ENCODE peak calls at places on chromosome 16, in seven cellular contexts. L, T, K, Z, S, X and R are unnamed samples.

GRCh38 chr16:3825103-3825502 is 55.4 kb downstream of the CREBBP start:
- DNase-seq in K (no peak), S (no peak), L (no peak), T (no peak), Z (no peak), X (no peak), R (no peak)

GRCh38 chr16:27748868-27749546 is 199.1 kb downstream of the KATNIP start:
- DNase-seq in K (peak), Z (peak), L (no peak), T (peak), S (no peak), X (peak), R (no peak)

GRCh38 chr16:86787538-86787937 is 209.2 kb downstream of the FOXL1 start:
- DNase-seq in K (no peak), L (no peak), X (no peak), Z (no peak), S (no peak), T (no peak), R (no peak)

GRCh38 chr16:75908718-75909117 is 182.4 kb upstream of the CPHXL start:
- DNase-seq in S (no peak), X (no peak), Z (no peak), K (peak), T (peak), L (no peak), R (no peak)

GRCh38 chr16:50371936-50372595 is 3.3 kb upstream of the BRD7 start:
- DNase-seq in L (no peak), S (no peak), T (peak), X (peak), Z (peak), K (peak), R (no peak)

GRCh38 chr16:13997933-13998332 is 73.2 kb upstream of the MRTFB start:
- DNase-seq in X (no peak), T (no peak), L (no peak), S (no peak), K (no peak), Z (no peak), R (no peak)

GRCh38 chr16:52229471-52229870 is 317.5 kb downstream of the TOX3 start:
- DNase-seq in T (no peak), Z (no peak), S (no peak), X (no peak), K (no peak), L (no peak), R (no peak)

GRCh38 chr16:71895679-71896385 is 501 bp downstream of the IST1 start:
- DNase-seq in X (peak), L (peak), T (no peak), K (peak), Z (peak), S (no peak), R (peak)

GRCh38 chr16:14475370-14476139 is 154.5 kb downstream of the PARN start:
- DNase-seq in Z (no peak), T (no peak), L (no peak), S (no peak), K (no peak), X (no peak), R (no peak)

GRCh38 chr16:71473891-71474290 is 11.8 kb upstream of the ZNF23 start:
- DNase-seq in Z (no peak), S (no peak), X (no peak), L (no peak), K (no peak), T (no peak), R (no peak)

GRCh38 chr16:7086842-7087616 is 245.6 kb upstream of the RBFOX1 start:
- DNase-seq in L (peak), Z (peak), T (peak), S (no peak), X (peak), K (peak), R (peak)

GRCh38 chr16:59971264-59971663 is 1237.1 kb upstream of the GOT2 start:
- DNase-seq in X (no peak), S (no peak), Z (no peak), L (no peak), K (no peak), T (no peak), R (no peak)

DNA sequence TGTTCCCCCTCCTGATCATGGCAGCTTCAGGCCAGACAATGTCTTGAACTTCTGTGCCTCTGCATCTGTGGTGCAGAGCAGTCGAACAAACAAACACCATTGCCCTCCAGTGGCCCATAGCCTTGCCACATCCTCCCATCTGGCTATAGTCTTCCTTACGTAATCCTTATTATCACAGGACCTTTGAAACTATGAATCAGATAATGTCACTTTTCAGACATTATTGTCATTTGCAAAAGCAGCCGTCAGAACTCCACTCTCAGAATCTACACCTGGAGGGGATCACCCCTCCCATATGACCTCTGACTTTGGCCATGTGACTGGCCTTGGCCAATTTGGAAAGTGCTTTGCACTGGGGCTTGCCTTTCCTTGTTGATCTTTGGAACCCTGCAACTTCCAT is 387.3 kb downstream of the MAF start:
- DNase-seq in X (no peak), Z (no peak), T (no peak), K (no peak), S (no peak), L (no peak), R (no peak)
- TF ChIP-seq CTCF in X (no peak), Z (no peak), T (no peak), K (peak), S (peak), L (no peak), R (peak)

DNA sequence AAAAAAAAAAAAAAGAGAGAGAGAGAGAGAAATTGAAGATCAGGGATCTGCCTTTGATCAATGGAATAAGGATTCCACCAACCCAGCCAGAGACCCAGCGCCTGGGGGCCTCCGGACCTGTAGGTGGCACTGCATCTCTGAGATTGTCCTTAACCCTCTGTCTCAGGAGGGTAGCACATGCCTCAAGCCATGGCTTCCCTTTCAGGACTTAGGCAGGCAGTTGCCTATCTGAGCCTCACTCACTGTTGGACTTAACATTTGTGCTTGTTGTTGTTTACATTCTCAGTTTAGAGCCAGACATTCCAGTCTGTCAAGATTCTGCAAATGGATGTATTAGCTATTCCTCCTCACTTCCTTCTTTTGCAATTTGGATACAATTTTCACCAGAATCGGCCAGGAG is 5.1 kb upstream of the SCNN1B start:
- DNase-seq in Z (peak), L (no peak), S (no peak), T (peak), X (no peak), K (peak), R (no peak)
- TF ChIP-seq CTCF in Z (no peak), L (peak), S (no peak), T (peak), X (no peak), K (peak), R (peak)

GRCh38 chr16:84746875-84747274 is 47.1 kb downstream of the USP10 start:
- DNase-seq in S (no peak), K (peak), L (no peak), Z (no peak), T (no peak), X (no peak), R (no peak)
- TF ChIP-seq CTCF in S (no peak), K (peak), L (peak), Z (no peak), T (peak), X (peak), R (peak)

GRCh38 chr16:17260271-17260849 is 210.4 kb downstream of the XYLT1 start:
- DNase-seq in T (no peak), K (no peak), Z (no peak), L (no peak), S (no peak), X (no peak), R (no peak)

GRCh38 chr16:17259751-17260270 is 210.9 kb downstream of the XYLT1 start:
- DNase-seq in X (no peak), T (no peak), K (no peak), L (no peak), S (no peak), Z (no peak), R (no peak)

GRCh38 chr16:17258848-17259713 is 211.7 kb downstream of the XYLT1 start:
- DNase-seq in K (peak), S (no peak), T (no peak), L (no peak), X (no peak), Z (peak), R (no peak)

GRCh38 chr16:17258077-17258599 is 212.6 kb downstream of the XYLT1 start:
- DNase-seq in Z (no peak), T (no peak), K (no peak), L (no peak), X (no peak), S (no peak), R (no peak)

DNA sequence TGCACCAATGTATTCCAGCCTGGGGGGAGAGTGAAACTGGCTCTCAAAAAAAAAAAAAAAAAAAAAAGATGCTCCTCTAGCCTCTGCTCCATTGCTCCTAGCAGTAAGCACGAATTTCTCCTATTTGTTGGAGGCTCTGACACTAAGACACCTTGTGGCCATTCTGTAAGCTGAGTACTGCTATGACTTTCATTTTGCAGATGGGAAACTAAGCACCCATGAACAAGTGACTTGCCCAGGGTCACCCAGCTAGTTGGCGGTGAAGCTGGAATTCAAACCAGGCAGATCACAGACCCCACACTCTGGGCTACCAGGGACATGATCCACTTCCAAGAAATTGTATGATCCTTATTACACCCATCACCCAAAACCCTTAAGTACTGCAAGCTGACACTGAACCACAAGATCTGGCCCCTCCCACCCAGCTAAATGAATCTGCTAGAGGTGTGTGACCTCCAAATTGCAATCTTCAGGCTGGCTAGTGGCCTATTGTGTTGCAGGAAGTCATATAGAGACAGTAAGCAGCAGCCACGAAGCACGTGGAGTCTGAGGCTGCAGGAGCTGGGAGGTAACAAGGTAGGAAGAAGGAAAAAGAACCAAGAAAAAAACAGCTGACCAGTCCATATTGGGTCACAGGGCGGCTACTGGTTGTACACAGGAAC is 209.4 kb downstream of the XYLT1 start:
- DNase-seq in K (no peak), Z (no peak), T (no peak), X (no peak), S (no peak), L (no peak), R (no peak)
- TF ChIP-seq CTCF in K (no peak), Z (no peak), T (no peak), X (no peak), S (no peak), L (no peak), R (no peak)

GRCh38 chr16:88309905-88310259 is 72.9 kb upstream of the ZNF469 start:
- DNase-seq in X (no peak), K (no peak), L (no peak), Z (peak), S (no peak), T (peak), R (no peak)
- TF ChIP-seq CTCF in X (peak), K (peak), L (no peak), Z (no peak), S (no peak), T (peak), R (no peak)

DNA sequence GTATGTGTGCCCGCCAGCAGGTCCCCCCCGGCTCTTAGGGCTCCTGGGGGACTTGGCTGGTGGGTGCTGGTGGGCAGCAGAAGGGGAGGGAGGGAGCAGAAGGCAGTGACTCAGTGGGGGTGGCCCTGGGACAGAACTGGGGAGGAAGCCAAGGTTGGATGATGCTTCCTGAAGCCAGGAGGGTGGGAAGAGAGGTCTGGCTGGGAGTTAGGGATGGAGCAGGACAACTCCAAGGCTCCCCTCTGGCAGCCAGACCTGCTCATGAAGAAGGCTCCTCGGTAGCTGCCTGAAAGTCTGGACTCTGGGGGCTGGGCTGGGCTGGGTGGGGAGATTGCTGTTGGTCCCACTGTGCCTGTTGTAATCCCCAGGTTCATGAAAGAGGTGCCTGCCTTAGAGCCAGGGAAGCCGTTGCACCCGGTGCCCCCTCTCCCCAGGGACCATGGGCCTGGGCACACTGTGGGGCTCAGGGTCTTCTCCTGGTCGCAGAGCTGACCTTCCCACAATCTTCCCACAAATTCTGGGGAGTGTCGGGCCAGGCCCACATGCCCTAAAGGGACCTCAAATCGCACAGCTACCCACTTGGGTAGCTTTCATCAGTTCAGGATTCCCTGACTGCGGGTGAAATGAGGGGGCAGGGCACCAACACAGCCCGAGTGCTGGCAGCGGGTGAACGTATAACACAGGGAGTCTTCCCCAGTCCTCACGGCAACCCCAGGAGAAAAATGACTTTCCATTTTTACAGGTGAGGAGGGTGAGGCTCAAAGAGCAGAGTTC is 1.1 kb upstream of the PLEKHG4 start:
- DNase-seq in L (no peak), T (no peak), X (no peak), Z (no peak), S (no peak), K (peak), R (no peak)
- TF ChIP-seq CTCF in L (no peak), T (no peak), X (no peak), Z (no peak), S (no peak), K (no peak), R (no peak)

DNA sequence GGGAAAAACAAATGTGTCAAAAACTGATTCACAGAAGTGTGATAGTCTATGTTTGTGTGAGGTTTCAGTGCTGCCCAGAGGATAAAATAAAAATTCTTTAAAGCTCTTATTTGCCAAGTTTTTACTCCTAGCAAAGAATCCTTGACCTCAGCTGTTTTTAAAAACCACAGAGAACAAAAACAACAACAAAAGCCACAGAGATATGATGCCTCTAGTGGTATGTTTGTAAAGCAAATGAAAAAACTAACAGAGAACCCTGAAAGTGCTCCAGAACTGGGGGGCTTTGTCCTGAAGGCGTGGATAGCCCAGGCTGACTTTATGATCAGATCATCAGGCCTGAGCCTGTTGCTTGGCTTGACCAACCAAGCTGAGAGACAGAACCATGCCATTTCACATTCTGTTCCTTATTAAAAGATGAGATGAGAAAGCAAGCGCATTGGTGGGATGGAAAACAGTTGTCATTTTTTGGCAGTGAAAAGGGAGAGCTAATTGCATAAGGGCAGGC is 411.1 kb downstream of the CPPED1 start:
- DNase-seq in Z (no peak), K (no peak), X (no peak), T (no peak), S (no peak), L (no peak), R (no peak)
- TF ChIP-seq CTCF in Z (no peak), K (no peak), X (no peak), T (no peak), S (no peak), L (no peak), R (no peak)

DNA sequence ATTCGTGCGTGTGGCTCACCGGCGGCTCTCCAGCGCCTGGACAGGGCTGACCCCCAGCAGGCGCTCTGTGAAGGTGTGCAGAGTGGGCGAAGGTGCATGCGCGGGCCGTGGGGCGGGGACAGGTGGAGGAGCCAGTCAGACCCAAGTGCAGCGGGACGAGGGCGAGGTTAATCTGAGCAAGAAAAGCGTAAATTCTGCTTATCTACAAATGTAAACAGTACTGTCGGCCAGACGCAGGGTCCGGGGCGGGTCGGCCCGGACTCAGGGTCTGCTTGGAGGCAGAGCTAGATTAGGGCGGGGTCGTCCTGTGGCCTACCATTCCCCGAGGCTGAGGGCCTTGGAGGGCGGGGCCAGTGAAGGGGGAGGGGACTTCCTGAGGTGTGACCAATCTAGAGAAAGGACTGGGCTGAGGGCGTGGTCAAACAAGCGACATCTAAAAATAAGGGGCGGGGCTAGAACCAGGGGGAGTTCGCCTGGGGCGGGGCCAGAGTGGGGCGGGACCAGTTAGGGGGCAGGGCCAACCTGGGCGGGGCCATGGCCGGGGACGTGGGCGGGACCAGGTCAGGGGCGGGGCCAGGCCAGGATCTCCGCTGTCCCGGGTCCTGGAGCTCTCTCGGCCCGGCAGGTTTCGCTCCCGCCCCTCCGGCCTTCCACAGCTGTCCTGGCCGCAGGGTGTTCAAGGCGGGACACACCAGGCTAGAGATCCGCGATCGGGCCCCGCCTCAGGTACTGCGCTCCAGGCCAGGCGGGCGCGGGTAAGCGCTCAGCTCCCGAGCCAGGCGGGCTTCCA is at the start of gene SEC14L5:
- DNase-seq in L (peak), X (peak), K (peak), Z (peak), S (peak), T (peak), R (peak)
- TF ChIP-seq CTCF in L (no peak), X (no peak), K (peak), Z (no peak), S (no peak), T (peak), R (no peak)